ENCODE peak calls at places on chromosome 20, in seven cellular contexts. F, J, E, R, S, I and L are unnamed samples.

GRCh38 chr20:1266167-1266973 is at the start of gene SNPH:
- DNase-seq in J (peak; percentile 75), E (peak; percentile 62), I (peak; percentile 66), S (peak; percentile 87), R (peak; percentile 73), F (peak; percentile 87), L (peak; percentile 89)

GRCh38 chr20:13723015-13723414 is 61.7 kb downstream of the ESF1 start:
- DNase-seq in R (no peak), F (no peak), S (no peak), E (no peak), J (no peak), I (no peak), L (no peak)

GRCh38 chr20:57735831-57736737 is 26.3 kb upstream of the PMEPA1 start:
- DNase-seq in I (no peak), R (no peak), S (no peak), F (no peak), E (peak; percentile 24), J (no peak), L (no peak)

GRCh38 chr20:41748756-41749582 is 130.8 kb upstream of the CHD6 start:
- DNase-seq in I (no peak), R (no peak), F (no peak), J (no peak), S (no peak), E (no peak), L (no peak)

GRCh38 chr20:22312744-22313346 is 271.5 kb downstream of the FOXA2 start:
- DNase-seq in I (no peak), S (peak; percentile 45), F (peak; percentile 61), J (peak; percentile 55), R (peak; percentile 62), E (peak; percentile 28), L (peak; percentile 72)

GRCh38 chr20:61014486-61014885 is 237.6 kb upstream of the CDH4 start:
- DNase-seq in I (no peak), F (no peak), S (no peak), E (no peak), J (no peak), R (no peak), L (peak; percentile 57)

GRCh38 chr20:50347568-50347981 is 156.9 kb downstream of the CEBPB start:
- DNase-seq in J (no peak), S (no peak), E (no peak), R (peak; percentile 74), F (no peak), I (no peak), L (peak; percentile 29)

GRCh38 chr20:47334022-47334551 is 22.4 kb downstream of the ZMYND8 start:
- DNase-seq in F (peak; percentile 92), R (peak; percentile 96), E (no peak), J (peak; percentile 99), S (no peak), I (no peak), L (no peak)

GRCh38 chr20:61533231-61533631 is 281.2 kb downstream of the CDH4 start:
- DNase-seq in F (no peak), E (no peak), R (no peak), S (no peak), J (no peak), I (no peak), L (no peak)

GRCh38 chr20:41427833-41428232 is 61.2 kb upstream of the EMILIN3 start:
- DNase-seq in F (no peak), I (no peak), J (no peak), R (no peak), S (no peak), E (no peak), L (no peak)

GRCh38 chr20:63522981-63523611 is 2.5 kb downstream of the PPDPF start:
- DNase-seq in J (no peak), E (no peak), S (peak; percentile 57), F (no peak), I (no peak), R (no peak), L (peak; percentile 37)

GRCh38 chr20:49345538-49345937 is 67.7 kb upstream of the ZNFX1 start:
- DNase-seq in F (peak; percentile 93), S (no peak), E (no peak), J (peak; percentile 86), I (no peak), R (peak; percentile 76), L (no peak)

GRCh38 chr20:39849664-39850063 is 839.4 kb downstream of the MAFB start:
- DNase-seq in S (no peak), E (no peak), I (no peak), R (peak; percentile 94), F (peak; percentile 99), J (peak; percentile 78), L (peak; percentile 43)

GRCh38 chr20:62254021-62254724 is 15.9 kb downstream of the OSBPL2 start:
- DNase-seq in E (no peak), S (peak; percentile 72), R (no peak), I (no peak), J (no peak), F (no peak), L (no peak)

GRCh38 chr20:37349517-37350491 is 3.9 kb downstream of the SRC start:
- DNase-seq in E (peak; percentile 64), R (no peak), I (no peak), J (peak; percentile 70), S (no peak), F (peak; percentile 71), L (no peak)

GRCh38 chr20:63697357-63697867 is 960 bp downstream of the TNFRSF6B start:
- DNase-seq in F (no peak), J (no peak), E (no peak), I (no peak), R (peak; percentile 39), S (peak; percentile 79), L (peak; percentile 61)

GRCh38 chr20:23331450-23331849 is 19.1 kb upstream of the NXT1 start:
- DNase-seq in R (no peak), I (no peak), S (no peak), J (no peak), E (no peak), F (no peak), L (no peak)

GRCh38 chr20:45905505-45906079 is 6.4 kb downstream of the PLTP start:
- DNase-seq in I (no peak), F (peak; percentile 96), S (no peak), R (peak; percentile 91), E (no peak), J (peak; percentile 89), L (no peak)

GRCh38 chr20:4729265-4729664 is 7.6 kb downstream of the PRND start:
- DNase-seq in J (no peak), F (peak; percentile 16), I (no peak), E (peak; percentile 15), R (no peak), S (no peak), L (no peak)

GRCh38 chr20:61905781-61906523 is 159.7 kb downstream of the TAF4 start:
- DNase-seq in I (no peak), J (no peak), S (no peak), F (no peak), R (no peak), E (no peak), L (no peak)

GRCh38 chr20:31596831-31597482 is 8.1 kb upstream of the ID1 start:
- DNase-seq in R (no peak), F (no peak), I (no peak), S (peak; percentile 62), E (no peak), J (no peak), L (peak; percentile 68)

GRCh38 chr20:32930181-32930580 is 71.5 kb downstream of the EFCAB8 start:
- DNase-seq in R (no peak), E (no peak), S (no peak), J (no peak), F (no peak), I (no peak), L (no peak)

GRCh38 chr20:5364997-5365597 is 48.3 kb upstream of the PROKR2 start:
- DNase-seq in E (no peak), I (no peak), S (no peak), F (no peak), J (peak; percentile 11), R (no peak), L (no peak)

GRCh38 chr20:47352332-47353223 is 3.9 kb downstream of the ZMYND8 start:
- DNase-seq in R (peak; percentile 82), I (no peak), J (peak; percentile 67), E (peak; percentile 36), S (no peak), F (no peak), L (peak; percentile 73)